ENCODE peak calls at places on chromosomes 13 and 19, in four cellular contexts. H, D, G and Q are unnamed samples. For H3K36me3, the result is how much of the 10 kb centered on the place peaks cover.

GRCh38 chr13:25253702-25254101 is 33.6 kb downstream of the MTMR6 start:
- DNase-seq in G (peak), H (no peak), D (no peak), Q (no peak)

GRCh38 chr13:73015799-73016198 is 43.0 kb upstream of the KLF5 start:
- DNase-seq in D (no peak), G (no peak), H (no peak), Q (no peak)

GRCh38 chr13:83297591-83298305 is 584.5 kb downstream of the SLITRK1 start:
- DNase-seq in D (no peak), G (no peak), H (no peak), Q (no peak)

GRCh38 chr13:23901365-23901764 is 4.1 kb upstream of the C1QTNF9B start:
- DNase-seq in G (no peak), H (no peak), D (no peak), Q (no peak)

GRCh38 chr13:32720026-32720425 is 133.8 kb downstream of the PDS5B start:
- DNase-seq in H (no peak), D (no peak), G (no peak), Q (no peak)

GRCh38 chr13:33758113-33758512 is 59.8 kb upstream of the RFC3 start:
- DNase-seq in G (no peak), D (no peak), H (no peak), Q (no peak)

GRCh38 chr19:37304190-37304883 is 66.6 kb upstream of the ZNF527 start:
- DNase-seq in D (peak), H (peak), G (no peak), Q (peak)

GRCh38 chr19:39157275-39157996 is 31.9 kb downstream of the PAK4 start:
- DNase-seq in H (no peak), G (no peak), D (no peak), Q (no peak)

GRCh38 chr19:12834418-12834943 is at the start of gene RTBDN:
- DNase-seq in G (no peak), H (peak), D (no peak), Q (no peak)

GRCh38 chr19:39171479-39172465 is 25.0 kb upstream of the NCCRP1 start:
- DNase-seq in D (no peak), H (no peak), G (no peak), Q (peak)

GRCh38 chr13:77535448-77535847 is at the start of gene SCEL:
- DNase-seq in D (no peak), H (no peak), G (no peak), Q (no peak)

GRCh38 chr13:50129065-50129922 is 114.0 kb downstream of the KCNRG start:
- DNase-seq in D (no peak), G (no peak), H (no peak), Q (peak)

GRCh38 chr19:46383171-46383815 is 30.1 kb downstream of the CCDC8 start:
- DNase-seq in G (no peak), D (peak), H (no peak), Q (peak)

GRCh38 chr19:48368942-48369341 is 4.8 kb downstream of the SYNGR4 start:
- DNase-seq in G (peak), D (no peak), H (no peak), Q (no peak)

GRCh38 chr13:47326061-47326460 is 429.2 kb upstream of the HTR2A start:
- DNase-seq in D (no peak), H (no peak), G (no peak), Q (no peak)

GRCh38 chr13:35552172-35552844 is 75.8 kb upstream of the MAB21L1 start:
- DNase-seq in G (no peak), H (no peak), D (no peak), Q (no peak)

GRCh38 chr13:112781881-112782361 is 92.1 kb downstream of the ATP11A start:
- DNase-seq in G (no peak), H (no peak), D (peak), Q (no peak)

GRCh38 chr19:19540707-19541515 is 2.8 kb downstream of the CILP2 start:
- DNase-seq in G (peak), D (peak), H (peak), Q (peak)

GRCh38 chr19:48274173-48274572 is 4.3 kb downstream of the ZNF114 start:
- DNase-seq in D (no peak), G (no peak), H (no peak), Q (no peak)

GRCh38 chr13:20191902-20192469 is 752 bp downstream of the GJB2 start:
- DNase-seq in H (no peak), G (peak), D (no peak), Q (no peak)

GRCh38 chr19:51124729-51125128 is at the start of gene SIGLEC9:
- DNase-seq in G (no peak), H (no peak), D (no peak), Q (peak)

GRCh38 chr13:60229708-60230272 is 66.1 kb upstream of the DIAPH3 start:
- DNase-seq in D (no peak), H (peak), G (no peak), Q (no peak)
- H3K27ac ChIP-seq in D (no peak), H (no peak), G (no peak), Q (no peak)

GRCh38 chr19:14442904-14443631 is 10.0 kb downstream of the PKN1 start:
- DNase-seq in H (no peak), D (no peak), G (no peak), Q (no peak)
- H3K36me3 ChIP-seq in H (half or more), D (under half), G (under half), Q (under half)

GRCh38 chr19:17069249-17069648 is 6.0 kb downstream of the HAUS8 start:
- DNase-seq in H (no peak), D (no peak), G (no peak), Q (no peak)
- H3K27ac ChIP-seq in H (no peak), D (no peak), G (no peak), Q (no peak)

GRCh38 chr19:16100524-16100923 is 11.2 kb upstream of the RAB8A start:
- DNase-seq in G (no peak), H (no peak), D (no peak), Q (no peak)
- H3K36me3 ChIP-seq in G (under half), H (half or more), D (under half), Q (half or more)

GRCh38 chr19:34313188-34313587 is 51.8 kb upstream of the GPI start:
- DNase-seq in G (peak), D (no peak), H (no peak), Q (no peak)
- H3K27ac ChIP-seq in G (peak), D (no peak), H (no peak), Q (no peak)

DNA sequence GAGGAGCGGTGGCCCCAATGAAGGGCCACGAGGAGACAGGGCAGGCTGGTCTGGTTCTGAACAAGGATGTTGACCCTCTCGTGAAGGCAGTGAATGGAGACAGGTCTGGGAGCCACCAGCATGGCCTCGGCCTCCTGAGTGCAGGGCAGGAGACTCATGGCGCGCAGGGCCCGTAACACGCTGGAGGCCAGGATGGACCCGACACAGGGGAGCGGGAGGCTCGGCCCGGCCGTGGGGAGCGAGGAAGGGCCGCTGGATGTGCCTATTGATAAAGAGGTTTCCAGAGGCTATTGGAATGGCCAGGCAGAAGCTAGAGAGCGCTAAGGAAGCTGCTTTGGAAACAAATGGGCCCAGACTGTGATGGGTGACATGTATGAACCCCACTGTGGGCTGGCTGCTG is 132.5 kb downstream of the STK24 start:
- DNase-seq in G (no peak), D (no peak), H (no peak), Q (no peak)
- H3K36me3 ChIP-seq in G (under half), D (under half), H (under half), Q (half or more)

DNA sequence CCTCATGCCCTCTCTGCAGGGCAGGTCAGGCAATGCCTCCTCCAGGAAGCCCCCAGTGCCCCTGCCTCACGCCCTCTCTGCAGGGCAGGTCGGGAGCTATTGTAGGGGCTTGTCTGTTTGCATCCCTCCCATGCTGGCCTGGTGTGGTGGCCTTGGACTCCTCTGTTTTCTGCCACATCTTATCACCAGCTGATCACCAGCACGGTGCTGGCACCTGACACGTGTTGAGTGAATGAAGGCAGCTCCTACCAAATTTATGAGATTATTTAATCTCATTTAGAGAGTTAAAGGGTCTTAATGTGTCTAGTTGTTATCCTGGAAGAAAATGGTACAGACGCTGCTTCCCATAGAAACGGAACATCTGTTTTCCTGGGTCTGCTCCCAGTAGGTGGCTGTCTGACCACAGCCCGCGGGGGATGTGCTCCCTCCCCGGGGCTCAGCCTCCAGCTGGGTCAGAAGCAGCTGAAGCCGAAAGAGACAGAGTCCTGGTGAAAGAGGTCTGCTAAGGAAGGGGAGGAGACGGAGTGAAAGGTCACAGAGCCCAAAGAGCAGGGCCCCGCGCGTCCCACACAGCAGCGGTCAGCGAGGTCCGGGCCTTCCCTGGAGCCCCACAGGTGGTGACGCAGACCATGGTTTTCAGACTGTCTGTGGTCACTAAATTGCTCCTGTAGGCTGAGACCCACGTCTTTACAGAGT is 51.7 kb upstream of the C13orf46 start:
- DNase-seq in H (no peak), G (no peak), D (peak), Q (no peak)
- H3K27ac ChIP-seq in H (no peak), G (peak), D (no peak), Q (peak)

GRCh38 chr19:1088419-1089066 is 6.6 kb downstream of the POLR2E start:
- DNase-seq in H (no peak), D (no peak), G (no peak), Q (peak)

GRCh38 chr19:1087813-1088418 is 7.3 kb downstream of the POLR2E start:
- DNase-seq in H (no peak), G (no peak), D (no peak), Q (peak)

GRCh38 chr19:1090731-1091543 is 4.2 kb downstream of the POLR2E start:
- DNase-seq in D (no peak), H (no peak), G (no peak), Q (no peak)

GRCh38 chr19:1089891-1090290 is 5.3 kb downstream of the POLR2E start:
- DNase-seq in G (no peak), D (no peak), H (no peak), Q (no peak)

GRCh38 chr19:1089126-1089771 is 5.9 kb downstream of the POLR2E start:
- DNase-seq in H (no peak), D (no peak), G (no peak), Q (peak)
- H3K36me3 ChIP-seq in H (half or more), D (under half), G (under half), Q (under half)